ENCODE peak calls at places on chromosomes 13 and 19, in seven cellular contexts. R is NCI-H510A, T is hippocampal formation, G is osteoblast, A is HFFc6, S is GM06990, M is IMR-90. F is an unnamed sample.

GRCh38 chr19:10372698-10373097 is 7.7 kb downstream of the TYK2 start:
- DNase-seq in A (no peak), G (no peak), T (no peak), R (no peak), S (no peak), M (no peak), F (no peak)

GRCh38 chr19:49423985-49424303 is 703 bp upstream of the PTH2 start:
- DNase-seq in T (no peak), G (no peak), R (no peak), S (no peak), M (no peak), A (no peak), F (no peak)

GRCh38 chr19:45607071-45608029 is 5.3 kb upstream of the GPR4 start:
- DNase-seq in G (peak; percentile 94), T (peak; percentile 45), A (peak; percentile 60), R (peak; percentile 37), S (no peak), M (peak; percentile 59), F (peak; percentile 90)

GRCh38 chr13:95019886-95020285 is 281.4 kb downstream of the ABCC4 start:
- DNase-seq in R (no peak), A (no peak), G (no peak), S (no peak), T (no peak), M (no peak), F (no peak)

GRCh38 chr13:45257638-45258338 is 56.9 kb upstream of the KCTD4 start:
- DNase-seq in T (no peak), G (no peak), R (no peak), M (peak; percentile 54), A (peak; percentile 42), S (peak; percentile 43), F (no peak)

GRCh38 chr19:610801-611505 is 21.3 kb downstream of the HCN2 start:
- DNase-seq in R (no peak), S (peak; percentile 79), M (peak; percentile 76), G (peak; percentile 97), A (peak; percentile 69), T (no peak), F (no peak)

GRCh38 chr13:99384468-99384867 is 77.3 kb upstream of the GPR183 start:
- DNase-seq in G (no peak), R (no peak), M (no peak), S (no peak), A (no peak), T (peak; percentile 18), F (peak; percentile 18)

GRCh38 chr19:34317311-34317927 is 47.6 kb upstream of the GPI start:
- DNase-seq in M (no peak), A (no peak), R (no peak), T (no peak), S (no peak), G (no peak), F (no peak)

GRCh38 chr13:47555235-47555634 is 445.8 kb downstream of the SUCLA2 start:
- DNase-seq in S (no peak), A (no peak), T (no peak), R (no peak), M (peak; percentile 51), G (no peak), F (no peak)

GRCh38 chr19:57560049-57560491 is 407 bp upstream of the ZNF550 start:
- DNase-seq in G (peak; percentile 89), T (no peak), M (peak; percentile 76), R (no peak), A (peak; percentile 81), S (peak; percentile 22), F (no peak)

GRCh38 chr13:48297131-48297786 is 6.3 kb upstream of the RB1 start:
- DNase-seq in R (no peak), A (no peak), G (no peak), M (no peak), T (no peak), S (no peak), F (no peak)

GRCh38 chr13:25709088-25709487 is 337.3 kb downstream of the ATP8A2 start:
- DNase-seq in T (no peak), S (no peak), G (no peak), A (no peak), R (no peak), M (no peak), F (no peak)

GRCh38 chr19:49120868-49121267 is 1.5 kb downstream of the PPFIA3 start:
- DNase-seq in T (no peak), S (no peak), G (peak; percentile 53), R (no peak), A (no peak), M (no peak), F (no peak)

GRCh38 chr13:52776726-52777125 is 37.1 kb upstream of the CNMD start:
- DNase-seq in G (no peak), S (no peak), R (no peak), M (no peak), A (no peak), T (no peak), F (no peak)

GRCh38 chr13:66855110-66855509 is 375.0 kb downstream of the PCDH9 start:
- DNase-seq in S (no peak), T (no peak), M (no peak), A (no peak), G (no peak), R (no peak), F (no peak)

GRCh38 chr13:42398542-42398941 is 126.6 kb downstream of the AKAP11 start:
- DNase-seq in A (no peak), G (no peak), M (no peak), T (no peak), R (no peak), S (no peak), F (no peak)

GRCh38 chr13:50867641-50867952 is 24.1 kb upstream of the DLEU7 start:
- DNase-seq in A (no peak), R (no peak), S (no peak), G (no peak), T (no peak), M (no peak), F (no peak)

GRCh38 chr19:19651076-19651475 is 7.6 kb upstream of the GMIP start:
- DNase-seq in M (no peak), T (no peak), A (no peak), R (no peak), S (no peak), G (peak; percentile 89), F (no peak)

GRCh38 chr13:63481334-63481733 is 2065.7 kb upstream of the PCDH20 start:
- DNase-seq in A (no peak), T (no peak), R (no peak), S (no peak), M (peak; percentile 36), G (peak; percentile 76), F (no peak)

GRCh38 chr13:46602531-46602930 is 49.6 kb downstream of the LRCH1 start:
- DNase-seq in M (no peak), S (no peak), G (no peak), R (no peak), A (no peak), T (no peak), F (no peak)

GRCh38 chr19:57559008-57559403 is 657 bp downstream of the ZNF550 start:
- DNase-seq in S (peak; percentile 38), T (no peak), R (no peak), M (no peak), A (no peak), G (peak; percentile 71), F (peak; percentile 30)

F was measured in H9.